ENCODE peak calls at places on chromosomes 16 and 17, in five cellular contexts. One of them, this sample, is unnamed.

GRCh38 chr17:50535407-50535806 is 2.9 kb downstream of the EPN3 start:
- DNase-seq in thoracic aorta: no peak
- DNase-seq in ELF-1: no peak
- DNase-seq in NCI-H1092 treated with DMSO at 0.1 percent for 48 hours: no peak
- DNase-seq in fibroblast of villous mesenchyme: no peak
- DNase-seq in this sample: no peak

GRCh38 chr17:30450125-30451027 is 26.8 kb upstream of the GOSR1 start:
- DNase-seq in ELF-1: no peak
- DNase-seq in NCI-H1092 treated with DMSO at 0.1 percent for 48 hours: no peak
- DNase-seq in fibroblast of villous mesenchyme: peak
- DNase-seq in thoracic aorta: no peak
- DNase-seq in this sample: no peak

GRCh38 chr17:8360751-8361150 is 15.8 kb downstream of the KRABD2 start:
- DNase-seq in NCI-H1092 treated with DMSO at 0.1 percent for 48 hours: no peak
- DNase-seq in thoracic aorta: no peak
- DNase-seq in fibroblast of villous mesenchyme: peak
- DNase-seq in ELF-1: no peak
- DNase-seq in this sample: no peak

GRCh38 chr17:29210879-29211278 is 30.7 kb upstream of the MYO18A start:
- DNase-seq in NCI-H1092 treated with DMSO at 0.1 percent for 48 hours: no peak
- DNase-seq in fibroblast of villous mesenchyme: peak
- DNase-seq in thoracic aorta: no peak
- DNase-seq in ELF-1: no peak
- DNase-seq in this sample: no peak

GRCh38 chr17:74864866-74865395 is 5.2 kb upstream of the GRIN2C start:
- DNase-seq in NCI-H1092 treated with DMSO at 0.1 percent for 48 hours: peak
- DNase-seq in ELF-1: peak
- DNase-seq in thoracic aorta: no peak
- DNase-seq in fibroblast of villous mesenchyme: peak
- DNase-seq in this sample: peak

GRCh38 chr16:64773638-64774037 is 348.2 kb downstream of the CDH11 start:
- DNase-seq in fibroblast of villous mesenchyme: no peak
- DNase-seq in ELF-1: no peak
- DNase-seq in NCI-H1092 treated with DMSO at 0.1 percent for 48 hours: no peak
- DNase-seq in thoracic aorta: no peak
- DNase-seq in this sample: no peak

GRCh38 chr17:21464611-21465021 is 88.5 kb downstream of the KCNJ12 start:
- DNase-seq in fibroblast of villous mesenchyme: no peak
- DNase-seq in ELF-1: peak
- DNase-seq in NCI-H1092 treated with DMSO at 0.1 percent for 48 hours: no peak
- DNase-seq in thoracic aorta: no peak
- DNase-seq in this sample: no peak

GRCh38 chr16:89200850-89201466 is 621 bp upstream of the SLC22A31 start:
- DNase-seq in ELF-1: no peak
- DNase-seq in thoracic aorta: no peak
- DNase-seq in NCI-H1092 treated with DMSO at 0.1 percent for 48 hours: no peak
- DNase-seq in fibroblast of villous mesenchyme: no peak
- DNase-seq in this sample: no peak

GRCh38 chr17:74807925-74808324 is 31.8 kb upstream of the NAT9 start:
- DNase-seq in NCI-H1092 treated with DMSO at 0.1 percent for 48 hours: peak
- DNase-seq in ELF-1: no peak
- DNase-seq in fibroblast of villous mesenchyme: no peak
- DNase-seq in thoracic aorta: no peak
- DNase-seq in this sample: no peak

This sample was measured in tibial nerve.